ENCODE peak calls at places on chromosomes 7 and 10, in seven cellular contexts. P, Y, C, F, S, I and N are unnamed samples.

GRCh38 chr7:130995252-130996081 is 261.5 kb upstream of the KLF14 start:
- DNase-seq in S (no peak), F (no peak), I (no peak), P (no peak), C (no peak), Y (peak; percentile 46), N (no peak)

GRCh38 chr10:89555688-89556445 is 20.5 kb upstream of the SLC16A12 start:
- DNase-seq in Y (peak; percentile 26), P (no peak), I (no peak), S (no peak), C (no peak), F (no peak), N (no peak)

GRCh38 chr7:116632349-116632748 is 39.6 kb upstream of the MET start:
- DNase-seq in C (no peak), Y (no peak), P (no peak), S (no peak), I (no peak), F (no peak), N (no peak)

GRCh38 chr7:158396982-158397862 is 190.4 kb downstream of the PTPRN2 start:
- DNase-seq in C (no peak), S (no peak), Y (no peak), I (no peak), P (no peak), F (no peak), N (no peak)

GRCh38 chr10:124688889-124689670 is 55.1 kb downstream of the FAM53B start:
- DNase-seq in I (no peak), Y (no peak), C (no peak), S (no peak), P (no peak), F (no peak), N (peak; percentile 65)

GRCh38 chr10:51716981-51717380 is 17.6 kb upstream of the CSTF2T start:
- DNase-seq in F (no peak), C (no peak), I (no peak), P (no peak), Y (no peak), S (no peak), N (no peak)

GRCh38 chr7:137591444-137591843 is 247.9 kb upstream of the PTN start:
- DNase-seq in F (no peak), Y (no peak), S (no peak), C (no peak), I (no peak), P (no peak), N (no peak)

GRCh38 chr10:110258542-110258941 is 46.2 kb downstream of the SMNDC1 start:
- DNase-seq in P (no peak), S (no peak), I (no peak), C (no peak), Y (no peak), F (no peak), N (peak; percentile 79)

GRCh38 chr7:139355320-139355719 is 4.4 kb upstream of the LUC7L2 start:
- DNase-seq in I (no peak), F (no peak), P (no peak), Y (no peak), S (no peak), C (no peak), N (no peak)

GRCh38 chr10:63438506-63439498 is 27.0 kb downstream of the JMJD1C start:
- DNase-seq in P (no peak), S (no peak), Y (no peak), C (no peak), F (no peak), I (no peak), N (no peak)

GRCh38 chr10:84837041-84837766 is 508.8 kb downstream of the CCSER2 start:
- DNase-seq in I (no peak), Y (no peak), C (no peak), P (no peak), S (peak; percentile 48), F (no peak), N (no peak)
- TF ChIP-seq POLR2A in I (no peak), Y (no peak), C (no peak), P (no peak), S (no peak), F (no peak), N (no peak)

DNA sequence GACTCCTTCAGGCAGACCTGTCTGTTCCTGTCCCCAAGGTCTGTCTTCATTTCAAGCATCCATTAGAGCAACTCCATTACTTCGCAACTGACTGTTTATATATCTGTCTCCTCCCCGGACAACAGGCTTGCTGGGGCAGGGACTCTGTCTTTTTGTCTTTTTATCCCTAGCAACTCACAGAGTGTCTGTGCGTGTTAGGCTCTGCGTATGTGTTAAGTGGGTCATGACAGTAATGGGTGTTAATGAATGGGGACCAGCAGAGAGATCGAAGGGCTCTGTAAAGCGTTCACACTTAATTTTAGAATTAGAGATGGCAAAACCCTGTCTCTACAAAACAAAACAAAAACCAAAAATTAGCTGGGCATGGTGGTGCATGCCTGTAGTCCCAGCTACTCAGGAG is 16.2 kb downstream of the CARD11 start:
- DNase-seq in P (no peak), F (no peak), C (no peak), I (no peak), Y (no peak), S (no peak), N (no peak)
- TF ChIP-seq POLR2A in P (no peak), F (no peak), C (no peak), I (no peak), Y (no peak), S (no peak), N (no peak)

GRCh38 chr7:101817031-101817929 is at the start of gene CUX1:
- DNase-seq in P (no peak), C (no peak), Y (peak; percentile 43), S (peak; percentile 25), F (peak; percentile 59), I (no peak), N (peak; percentile 78)

GRCh38 chr7:101814996-101815825 is 2.2 kb upstream of the CUX1 start:
- DNase-seq in I (no peak), S (peak; percentile 59), C (peak; percentile 65), Y (peak; percentile 63), P (peak; percentile 33), F (peak; percentile 70), N (peak; percentile 80)

GRCh38 chr7:101814081-101814995 is 3.1 kb upstream of the CUX1 start:
- DNase-seq in P (peak; percentile 46), C (peak; percentile 66), Y (peak; percentile 67), I (peak; percentile 69), F (peak; percentile 72), S (peak; percentile 57), N (peak; percentile 80)

GRCh38 chr7:101816499-101817030 is 861 bp upstream of the CUX1 start:
- DNase-seq in I (no peak), Y (peak; percentile 64), P (peak; percentile 44), S (peak; percentile 62), F (peak; percentile 64), C (no peak), N (peak; percentile 76)

DNA sequence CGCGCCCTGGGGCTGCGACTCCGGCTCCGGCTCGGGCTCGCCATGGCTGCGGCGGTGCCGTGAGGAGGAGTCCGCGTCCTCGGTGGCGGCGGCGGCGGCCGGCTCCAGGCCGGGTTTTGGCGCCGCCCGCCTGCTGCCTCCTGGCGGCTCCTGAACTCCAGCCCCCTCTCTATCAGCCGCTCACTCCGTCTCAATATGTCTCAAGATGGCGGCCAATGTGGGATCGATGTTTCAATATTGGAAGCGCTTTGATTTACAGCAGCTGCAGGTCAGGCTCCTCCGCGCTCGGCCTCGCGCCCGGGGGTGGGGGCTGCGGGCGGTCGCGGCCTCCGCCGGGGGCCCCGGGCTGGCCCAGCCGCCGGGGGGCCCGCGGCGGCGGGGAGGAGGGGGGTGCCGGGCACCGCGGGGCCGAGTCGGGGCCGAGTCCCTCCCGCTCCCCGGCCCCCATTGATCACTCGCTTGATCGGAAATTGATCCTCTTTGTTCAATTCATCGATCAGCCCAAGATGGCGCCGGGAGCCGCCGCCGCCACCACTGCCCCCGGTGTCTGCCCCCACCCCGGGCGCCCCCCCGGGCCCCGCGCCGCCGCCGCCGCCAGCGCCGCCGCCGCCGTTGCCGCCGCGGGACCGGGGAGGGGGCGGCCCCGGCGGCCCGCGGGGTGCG is 1.5 kb upstream of the CUX1 start:
- DNase-seq in Y (peak; percentile 78), C (no peak), P (peak; percentile 74), F (peak; percentile 79), S (peak; percentile 76), I (peak; percentile 73), N (peak; percentile 85)
- TF ChIP-seq POLR2A in Y (no peak), C (peak; percentile 56), P (no peak), F (no peak), S (no peak), I (no peak), N (no peak)

DNA sequence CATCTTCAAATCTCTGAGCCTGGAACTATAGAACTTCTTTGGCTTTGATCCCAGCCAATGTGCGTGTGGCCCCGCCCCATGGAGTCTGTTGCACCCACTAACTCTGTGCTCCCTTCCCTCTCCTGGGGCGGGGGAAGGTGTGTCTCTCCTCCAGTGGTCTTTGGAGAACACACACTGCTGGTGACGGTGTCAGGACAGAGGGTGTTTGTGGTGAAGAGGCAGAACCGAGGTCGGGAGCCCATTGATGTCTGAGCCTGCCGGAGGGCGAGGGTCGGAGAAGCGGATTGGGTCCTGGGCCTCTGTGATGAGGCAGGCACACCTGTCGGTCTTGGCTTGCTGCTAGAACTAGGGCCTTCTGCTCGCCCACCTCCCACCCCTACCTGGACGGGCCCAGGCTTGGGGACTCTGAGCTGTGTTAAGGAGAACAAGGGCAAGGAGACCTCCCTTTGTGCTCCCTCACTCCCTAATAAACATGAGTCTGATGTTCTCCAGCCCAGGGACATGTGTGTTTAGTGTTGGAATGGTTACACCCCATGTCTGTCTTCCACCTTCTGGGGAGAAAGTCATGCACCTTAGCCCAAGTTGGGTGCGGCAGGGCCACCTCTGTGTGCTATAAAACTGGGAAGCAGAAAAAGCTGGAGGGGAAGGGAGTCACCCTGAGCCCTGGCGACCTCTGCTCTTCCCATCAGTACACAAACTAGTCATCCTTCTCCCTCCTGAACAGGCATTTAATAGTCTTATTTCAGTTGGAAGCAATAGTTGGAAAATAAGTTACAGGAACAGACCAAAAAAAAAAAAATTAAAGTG is 4.6 kb downstream of the TRAPPC14 start:
- DNase-seq in S (no peak), C (no peak), P (no peak), I (no peak), F (peak; percentile 78), Y (no peak), N (peak; percentile 28)
- TF ChIP-seq POLR2A in S (no peak), C (no peak), P (no peak), I (no peak), F (peak; percentile 55), Y (no peak), N (no peak)

DNA sequence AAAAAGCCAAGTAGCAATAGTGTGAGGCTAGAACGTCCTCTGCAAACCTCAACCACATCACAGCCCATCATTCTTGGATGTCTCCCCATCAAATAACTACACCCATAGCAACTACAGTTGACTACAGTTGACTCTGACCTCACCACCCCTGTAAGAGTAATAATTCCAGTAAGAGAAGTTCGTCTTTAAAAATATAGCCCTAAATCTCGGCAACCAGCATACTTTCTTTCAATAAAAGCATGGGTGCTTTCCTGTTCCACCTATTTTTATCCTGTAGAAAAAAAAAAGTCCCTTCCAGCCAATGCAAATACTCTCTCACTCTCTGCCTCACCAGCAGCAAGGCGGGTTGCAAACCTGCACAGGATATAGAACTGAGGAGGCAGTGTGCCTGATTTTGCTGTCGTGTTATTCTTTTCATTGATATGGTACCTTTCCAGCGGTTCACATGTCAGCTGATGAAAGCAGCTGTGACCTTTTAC is 187.5 kb upstream of the NFE2L3 start:
- DNase-seq in Y (peak; percentile 52), F (peak; percentile 51), C (no peak), S (no peak), I (no peak), P (no peak), N (no peak)
- TF ChIP-seq POLR2A in Y (no peak), F (no peak), C (peak; percentile 40), S (no peak), I (peak; percentile 47), P (no peak), N (no peak)

DNA sequence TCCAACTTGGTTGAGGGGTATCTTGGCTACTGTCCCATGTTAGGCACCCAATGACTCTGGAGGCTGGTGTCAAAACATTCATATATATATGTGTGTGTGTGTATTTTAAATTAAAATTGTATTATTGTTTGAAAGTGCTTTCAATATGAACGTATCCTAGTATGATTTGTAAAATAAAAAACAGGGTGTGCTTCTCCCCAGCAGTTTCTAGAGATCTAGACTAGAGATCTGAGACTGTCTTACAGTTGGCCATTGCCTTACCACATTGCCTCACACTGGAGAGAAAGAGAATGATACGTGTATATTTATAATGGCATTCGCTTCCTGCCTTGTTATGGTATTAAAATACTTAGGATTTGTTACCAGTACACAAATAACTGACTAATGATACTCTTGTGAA is 1.2 kb downstream of the BAG3 start:
- DNase-seq in Y (no peak), C (no peak), F (no peak), S (no peak), P (no peak), I (no peak), N (peak; percentile 78)
- TF ChIP-seq POLR2A in Y (no peak), C (no peak), F (peak; percentile 57), S (no peak), P (peak; percentile 69), I (no peak), N (peak; percentile 51)